ENCODE peak calls at places on chromosomes 1 and 21, in eight cellular contexts. Z, N, B, H, I, D, S and F are unnamed samples.

GRCh38 chr21:29078884-29079765 is 5.7 kb upstream of the CCT8 start:
- DNase-seq in D (no peak), Z (no peak), H (no peak), S (no peak), I (no peak), B (peak; percentile 18), N (peak; percentile 84), F (no peak)

GRCh38 chr1:110056284-110056680 is 14.2 kb downstream of the ALX3 start:
- DNase-seq in D (no peak), B (no peak), S (no peak), Z (no peak), H (no peak), I (no peak), N (no peak), F (no peak)

GRCh38 chr1:202247837-202248795 is 54.5 kb downstream of the LGR6 start:
- DNase-seq in S (no peak), I (no peak), B (no peak), D (no peak), Z (no peak), H (no peak), N (no peak), F (no peak)

GRCh38 chr21:45725844-45726200 is 82.3 kb downstream of the PCBP3 start:
- DNase-seq in D (no peak), H (no peak), Z (no peak), S (no peak), N (no peak), I (no peak), B (no peak), F (no peak)

GRCh38 chr1:161013591-161014513 is 7.1 kb downstream of the F11R start:
- DNase-seq in S (peak; percentile 19), H (peak; percentile 42), B (peak; percentile 59), Z (no peak), N (peak; percentile 92), I (no peak), D (peak; percentile 92), F (peak; percentile 32)

GRCh38 chr1:8540971-8541370 is 223.1 kb downstream of the SLC45A1 start:
- DNase-seq in Z (no peak), S (no peak), I (no peak), N (peak; percentile 20), D (no peak), B (no peak), H (no peak), F (no peak)

GRCh38 chr1:199272690-199273089 is 633.9 kb downstream of the PTPRC start:
- DNase-seq in S (peak; percentile 81), Z (no peak), N (peak; percentile 98), D (peak; percentile 12), H (no peak), B (no peak), I (peak; percentile 71), F (peak; percentile 84)

GRCh38 chr1:203800001-203800400 is 4.6 kb downstream of the ZBED6 start:
- DNase-seq in N (no peak), Z (no peak), S (no peak), H (no peak), D (no peak), B (no peak), I (no peak), F (no peak)

GRCh38 chr1:108125312-108126138 is 74.6 kb downstream of the SLC25A24 start:
- DNase-seq in D (peak; percentile 31), S (peak; percentile 87), N (peak; percentile 71), B (peak; percentile 52), Z (peak; percentile 77), H (peak; percentile 45), I (peak; percentile 57), F (peak; percentile 69)

GRCh38 chr1:19710825-19711611 is 46.3 kb downstream of the HTR6 start:
- DNase-seq in Z (no peak), D (no peak), S (no peak), B (no peak), H (no peak), N (no peak), I (no peak), F (no peak)

GRCh38 chr1:159942700-159943640 is 2.4 kb downstream of the IGSF9 start:
- DNase-seq in Z (no peak), H (no peak), S (no peak), N (no peak), B (no peak), D (no peak), I (no peak), F (no peak)

GRCh38 chr1:1080122-1080753 is 6.1 kb upstream of the RNF223 start:
- DNase-seq in Z (peak; percentile 88), N (peak; percentile 82), S (peak; percentile 84), I (peak; percentile 42), B (no peak), H (no peak), D (peak; percentile 75), F (no peak)